ENCODE peak calls at places on chromosomes 11 and 22, in nine cellular contexts. K is colonic mucosa; J is pancreas; E is effector memory CD4-positive, alpha-beta T cell; N is suprapubic skin; H is neuronal stem cell; Q is heart left ventricle; S is body of pancreas; I is CD4-positive, CD25-positive, alpha-beta regulatory T cell. B is an unnamed sample.

GRCh38 chr11:95652002-95652472 is 137.5 kb downstream of the FAM76B start:
- DNase-seq in S (no peak), H (no peak), E (no peak), J (no peak), K (no peak), N (no peak), Q (no peak), I (no peak), B (peak; percentile 46)

GRCh38 chr11:34640050-34640971 is 19.4 kb downstream of the EHF start:
- DNase-seq in J (peak; percentile 88), H (no peak), I (no peak), K (peak; percentile 89), N (no peak), Q (no peak), S (peak; percentile 89), E (no peak), B (no peak)

GRCh38 chr11:61534025-61534900 is 25.7 kb downstream of the LRRC10B start:
- DNase-seq in J (no peak), I (no peak), Q (no peak), N (no peak), S (no peak), E (no peak), H (no peak), K (peak; percentile 74), B (no peak)

GRCh38 chr11:84355911-84356310 is 1069.7 kb upstream of the CCDC90B start:
- DNase-seq in N (no peak), J (no peak), Q (no peak), I (no peak), E (no peak), K (no peak), H (no peak), S (no peak), B (no peak)

GRCh38 chr11:72778535-72779494 is 15.0 kb downstream of the STARD10 start:
- DNase-seq in I (no peak), S (peak; percentile 79), K (peak; percentile 85), Q (no peak), E (no peak), H (no peak), J (peak; percentile 78), N (no peak), B (no peak)

GRCh38 chr11:68117896-68118470 is 3.2 kb downstream of the CHKA start:
- DNase-seq in N (no peak), S (no peak), E (no peak), H (no peak), Q (no peak), K (no peak), J (no peak), I (no peak), B (no peak)

GRCh38 chr11:44617671-44618461 is 52.4 kb downstream of the CD82 start:
- DNase-seq in H (no peak), E (no peak), I (no peak), K (no peak), S (no peak), Q (no peak), N (peak; percentile 31), J (peak; percentile 44), B (peak; percentile 1)

GRCh38 chr22:42912049-42912448 is 55.0 kb upstream of the ARFGAP3 start:
- DNase-seq in S (no peak), K (no peak), I (no peak), Q (no peak), H (no peak), J (no peak), N (no peak), E (no peak), B (no peak)

GRCh38 chr22:49586244-49586748 is 241.4 kb downstream of the BRD1 start:
- DNase-seq in K (no peak), J (peak; percentile 42), E (no peak), Q (no peak), N (no peak), I (no peak), S (no peak), H (no peak), B (no peak)

GRCh38 chr22:49587421-49587820 is 240.3 kb downstream of the BRD1 start:
- DNase-seq in E (no peak), I (no peak), Q (no peak), K (no peak), N (peak; percentile 54), H (no peak), S (no peak), J (no peak), B (no peak)

GRCh38 chr22:49585695-49586243 is 241.9 kb downstream of the BRD1 start:
- DNase-seq in Q (no peak), K (no peak), E (no peak), H (no peak), N (no peak), I (no peak), J (no peak), S (no peak), B (no peak)

GRCh38 chr22:49587987-49588386 is 239.7 kb downstream of the BRD1 start:
- DNase-seq in J (no peak), H (no peak), N (no peak), Q (no peak), I (no peak), S (no peak), K (no peak), E (no peak), B (no peak)

GRCh38 chr22:49586873-49587272 is 240.8 kb downstream of the BRD1 start:
- DNase-seq in J (no peak), N (no peak), Q (no peak), K (no peak), I (no peak), H (no peak), S (no peak), E (no peak), B (no peak)
- H3K9me3 ChIP-seq in J (no peaks in the 10 kb centered on the region), N (no peaks in the 10 kb centered on the region), Q (no peaks in the 10 kb centered on the region), K (no peaks in the 10 kb centered on the region), I (no peaks in the 10 kb centered on the region), H (peaks cover 2% of the 10 kb centered on the region), S (no peaks in the 10 kb centered on the region), E (no peaks in the 10 kb centered on the region), B (no peaks in the 10 kb centered on the region)

DNA sequence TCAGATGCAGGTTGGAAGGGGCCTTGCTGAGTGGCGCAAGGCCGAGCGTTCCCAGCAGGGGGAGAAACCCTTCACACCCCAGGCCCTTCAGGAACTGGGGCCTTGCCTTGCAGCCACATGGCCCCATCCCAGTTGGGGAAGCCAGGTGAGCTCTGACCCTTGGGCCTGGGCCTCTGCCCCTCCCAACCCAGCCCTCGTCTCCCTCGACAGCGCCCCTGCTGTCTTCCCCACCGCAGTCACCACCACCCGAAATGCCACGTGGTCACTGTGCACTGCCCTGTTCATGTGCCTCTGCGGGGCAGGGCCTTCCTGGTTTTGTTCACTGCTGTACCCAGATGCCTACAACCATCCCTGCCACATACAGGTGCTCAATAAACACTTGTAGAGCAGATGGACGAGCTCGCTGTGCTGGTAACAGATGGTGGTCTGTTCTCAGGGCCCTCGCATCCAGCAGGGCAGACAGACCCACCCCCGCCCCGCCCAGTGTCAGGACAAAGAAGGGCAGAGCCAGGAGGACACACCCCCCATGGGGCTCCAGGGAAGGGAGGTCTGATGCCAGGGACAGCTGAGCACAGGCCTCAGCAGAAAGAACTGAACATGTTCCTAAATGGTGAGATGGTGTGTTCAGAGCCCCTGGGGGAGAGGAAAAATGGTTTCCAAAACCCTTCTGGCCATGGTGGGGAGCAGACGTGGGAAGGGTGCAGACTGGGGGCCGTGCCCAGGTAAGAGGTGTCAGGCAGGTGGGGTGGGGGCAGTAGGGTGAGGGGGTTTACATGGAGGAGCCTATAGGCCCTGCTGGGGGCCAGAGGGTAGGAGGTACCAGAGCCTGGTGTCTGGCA is 3.7 kb downstream of the POLR2L start:
- DNase-seq in Q (no peak), I (no peak), S (peak; percentile 72), N (no peak), E (no peak), J (no peak), K (peak; percentile 67), H (no peak), B (peak; percentile 60)
- H3K36me3 ChIP-seq in Q (peaks cover 8% of the 10 kb centered on the region), I (peaks cover 8% of the 10 kb centered on the region), S (no peaks in the 10 kb centered on the region), N (peaks cover 44% of the 10 kb centered on the region), E (peaks cover 13% of the 10 kb centered on the region), J (peaks cover 45% of the 10 kb centered on the region), K (peaks cover 21% of the 10 kb centered on the region), H (peaks cover 62% of the 10 kb centered on the region), B (peaks cover 50% of the 10 kb centered on the region)

DNA sequence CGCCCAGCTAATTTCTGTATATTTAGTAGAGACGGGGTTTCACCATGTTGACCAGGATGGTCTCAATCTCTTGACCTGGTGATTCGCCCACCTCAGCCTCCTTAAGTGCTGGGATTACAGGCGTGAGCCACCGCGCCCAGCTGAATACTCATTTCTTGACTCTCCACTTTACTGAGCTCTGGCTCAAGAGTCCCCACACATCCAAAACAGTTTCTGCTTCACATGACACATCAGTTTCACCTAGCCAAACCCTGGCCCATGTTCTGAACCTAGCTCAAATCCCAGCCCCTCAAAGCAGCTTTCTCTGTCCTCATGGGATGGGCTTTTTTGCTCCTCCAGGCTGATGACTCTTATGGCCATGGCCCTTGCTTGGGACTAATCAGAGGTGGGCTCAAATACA is 9.8 kb downstream of the HYOU1 start:
- DNase-seq in E (no peak), I (no peak), Q (no peak), N (no peak), H (no peak), J (peak; percentile 13), K (no peak), S (no peak), B (no peak)
- H3K9me3 ChIP-seq in E (no peaks in the 10 kb centered on the region), I (no peaks in the 10 kb centered on the region), Q (no peaks in the 10 kb centered on the region), N (no peaks in the 10 kb centered on the region), H (no peaks in the 10 kb centered on the region), J (no peaks in the 10 kb centered on the region), K (no peaks in the 10 kb centered on the region), S (no peaks in the 10 kb centered on the region), B (no peaks in the 10 kb centered on the region)

GRCh38 chr11:118651820-118652219 is 27.6 kb downstream of the TREH start:
- DNase-seq in H (no peak), I (no peak), N (peak; percentile 17), S (no peak), J (no peak), Q (peak; percentile 13), K (no peak), E (no peak), B (no peak)

GRCh38 chr11:118652681-118653181 is 26.7 kb downstream of the TREH start:
- DNase-seq in Q (peak; percentile 17), J (no peak), E (no peak), I (no peak), K (no peak), H (no peak), N (no peak), S (no peak), B (peak; percentile 42)

GRCh38 chr11:118655486-118656190 is 23.8 kb downstream of the TREH start:
- DNase-seq in K (no peak), J (no peak), Q (peak; percentile 23), I (no peak), N (no peak), H (no peak), S (no peak), E (no peak), B (no peak)

GRCh38 chr11:118656563-118657165 is 22.8 kb downstream of the TREH start:
- DNase-seq in E (no peak), N (no peak), S (no peak), H (no peak), I (no peak), J (no peak), Q (peak; percentile 9), K (no peak), B (no peak)

GRCh38 chr11:118653684-118654390 is 25.6 kb downstream of the TREH start:
- DNase-seq in Q (peak; percentile 22), J (no peak), E (no peak), S (no peak), N (no peak), I (no peak), H (no peak), K (no peak), B (no peak)
- H3K36me3 ChIP-seq in Q (peaks cover 18% of the 10 kb centered on the region), J (peaks cover 42% of the 10 kb centered on the region), E (no peaks in the 10 kb centered on the region), S (no peaks in the 10 kb centered on the region), N (peaks cover 79% of the 10 kb centered on the region), I (no peaks in the 10 kb centered on the region), H (peaks cover 99% of the 10 kb centered on the region), K (no peaks in the 10 kb centered on the region), B (peaks cover 7% of the 10 kb centered on the region)

B was measured in SJCRH30.